ENCODE peak calls at places on chromosomes 3 and 15, in eight cellular contexts. F is foreskin keratinocyte, B is HepG2, D is AG04449, Q is EL, P is amniotic stem cell, W is GM20000, E is T1000. M is an unnamed sample.

GRCh38 chr3:141913150-141913811 is 36.8 kb downstream of the ATP1B3 start:
- DNase-seq in F (peak), B (peak), D (no peak), Q (peak), P (peak), W (peak), E (no peak), M (peak)

GRCh38 chr3:29764059-29764458 is 483.2 kb downstream of the RBMS3 start:
- DNase-seq in F (no peak), B (no peak), D (peak), Q (peak), P (no peak), W (no peak), E (no peak), M (no peak)

GRCh38 chr3:72887723-72888545 is at the start of gene GXYLT2:
- DNase-seq in F (no peak), B (peak), D (no peak), Q (peak), P (no peak), W (peak), E (peak), M (peak)

GRCh38 chr15:60408438-60409105 is 10.8 kb upstream of the ANXA2 start:
- DNase-seq in F (peak), B (peak), D (no peak), Q (peak), P (no peak), W (peak), E (no peak), M (no peak)

GRCh38 chr15:75067123-75067854 is 43.9 kb downstream of the PPCDC start:
- DNase-seq in F (no peak), B (no peak), D (no peak), Q (peak), P (no peak), W (no peak), E (peak), M (no peak)

GRCh38 chr15:69451951-69452701 is 492 bp upstream of the RPLP1 start:
- DNase-seq in F (no peak), B (peak), D (no peak), Q (no peak), P (no peak), W (no peak), E (no peak), M (peak)

GRCh38 chr3:23489338-23490158 is 286.4 kb downstream of the UBE2E2 start:
- DNase-seq in F (no peak), B (no peak), D (no peak), Q (peak), P (no peak), W (no peak), E (no peak), M (no peak)

GRCh38 chr3:117486709-117487394 is 777.3 kb downstream of the TUSC7 start:
- DNase-seq in F (no peak), B (no peak), D (no peak), Q (no peak), P (no peak), W (peak), E (no peak), M (no peak)

GRCh38 chr15:70859322-70859908 is 5.5 kb upstream of the LARP6 start:
- DNase-seq in F (no peak), B (peak), D (no peak), Q (no peak), P (no peak), W (no peak), E (no peak), M (no peak)

GRCh38 chr3:132843851-132844565 is 121.8 kb upstream of the NPHP3 start:
- DNase-seq in F (no peak), B (no peak), D (no peak), Q (no peak), P (no peak), W (no peak), E (no peak), M (no peak)